ENCODE peak calls at places on chromosome 15, in six cellular contexts. L is psoas muscle; Z is colonic mucosa; C is CD8-positive, alpha-beta memory T cell; M is heart left ventricle; P is MM.1S. U is an unnamed sample.
A peak's percentile ranks its signal among the peaks of the same experiment; 100 is the strongest.

GRCh38 chr15:70741107-70741511 is 22.2 kb downstream of the UACA start:
- DNase-seq in L (peak; percentile 66), Z (peak; percentile 69), C (no peak), M (peak; percentile 75), P (no peak), U (no peak)

GRCh38 chr15:79209690-79210089 is 72.8 kb upstream of the ANKRD34C start:
- DNase-seq in L (no peak), Z (no peak), C (no peak), M (no peak), P (no peak), U (peak; percentile 14)

GRCh38 chr15:90201150-90201943 is at the start of gene SEMA4B:
- DNase-seq in L (peak; percentile 74), Z (peak; percentile 83), C (peak; percentile 71), M (peak; percentile 85), P (peak; percentile 76), U (peak; percentile 88)

GRCh38 chr15:83571820-83572707 is 81.9 kb upstream of the ADAMTSL3 start:
- DNase-seq in L (no peak), Z (no peak), C (no peak), M (no peak), P (peak; percentile 26), U (peak; percentile 75)

GRCh38 chr15:70199601-70200000 is 101.9 kb upstream of the TLE3 start:
- DNase-seq in L (no peak), Z (no peak), C (no peak), M (no peak), P (no peak), U (no peak)

GRCh38 chr15:46452297-46452820 is 817.5 kb downstream of the SQOR start:
- DNase-seq in L (no peak), Z (no peak), C (no peak), M (no peak), P (no peak), U (no peak)

GRCh38 chr15:32698773-32699390 is 18.9 kb upstream of the GREM1 start:
- DNase-seq in L (no peak), Z (no peak), C (no peak), M (no peak), P (no peak), U (no peak)

GRCh38 chr15:77473328-77473727 is 52.6 kb downstream of the HMG20A start:
- DNase-seq in L (no peak), Z (no peak), C (no peak), M (no peak), P (no peak), U (no peak)

GRCh38 chr15:36356978-36357582 is 222.3 kb upstream of the CDIN1 start:
- DNase-seq in L (no peak), Z (no peak), C (no peak), M (no peak), P (no peak), U (no peak)

GRCh38 chr15:77974416-77975331 is 102.8 kb downstream of the TBC1D2B start:
- DNase-seq in L (no peak), Z (peak; percentile 17), C (no peak), M (no peak), P (no peak), U (peak; percentile 8)

GRCh38 chr15:42503822-42504221 is 8.4 kb downstream of the SNAP23 start:
- DNase-seq in L (no peak), Z (no peak), C (no peak), M (no peak), P (no peak), U (no peak)
- H3K4me3 ChIP-seq in L (no peak overlapping the region), Z (no peak overlapping the region), C (no peak overlapping the region), M (no peak overlapping the region), P (no peak overlapping the region), U (no peak overlapping the region)

GRCh38 chr15:64859226-64859625 is 17.5 kb downstream of the PLEKHO2 start:
- DNase-seq in L (no peak), Z (no peak), C (no peak), M (no peak), P (no peak), U (no peak)

GRCh38 chr15:64864080-64864479 is 22.4 kb downstream of the PLEKHO2 start:
- DNase-seq in L (no peak), Z (no peak), C (no peak), M (no peak), P (no peak), U (no peak)

GRCh38 chr15:64858136-64858535 is 16.4 kb downstream of the PLEKHO2 start:
- DNase-seq in L (no peak), Z (no peak), C (no peak), M (no peak), P (no peak), U (no peak)

GRCh38 chr15:64861960-64862359 is 20.2 kb downstream of the PLEKHO2 start:
- DNase-seq in L (no peak), Z (no peak), C (no peak), M (no peak), P (no peak), U (no peak)

DNA sequence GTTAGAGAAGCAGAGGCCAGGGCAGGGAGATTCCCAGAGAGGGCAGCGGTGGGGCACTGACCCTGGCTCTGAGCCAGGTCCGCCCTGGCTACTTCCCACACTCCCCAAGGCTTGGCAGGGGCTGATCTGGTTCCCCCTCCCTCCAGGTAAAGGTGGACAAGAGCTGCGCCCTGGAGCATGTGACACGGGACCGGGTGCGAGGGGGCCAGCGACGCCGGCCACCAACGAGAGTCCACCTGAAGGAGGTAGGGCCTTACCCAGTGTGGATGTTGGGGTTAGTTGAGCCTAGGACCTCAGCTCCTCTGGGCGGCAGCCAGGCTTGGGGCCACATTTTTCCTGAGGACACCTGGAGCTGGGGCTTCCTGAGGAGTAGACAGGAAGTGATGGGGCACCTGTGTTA is 19.6 kb downstream of the PLEKHO2 start:
- DNase-seq in L (no peak), Z (no peak), C (no peak), M (no peak), P (no peak), U (no peak)
- H3K4me1 ChIP-seq in L (peaks cover 13% of the 10 kb centered on the region), Z (no peaks in the 10 kb centered on the region), C (peaks cover 17% of the 10 kb centered on the region), M (peaks cover 55% of the 10 kb centered on the region), P (no peaks in the 10 kb centered on the region), U (no peaks in the 10 kb centered on the region)

DNA sequence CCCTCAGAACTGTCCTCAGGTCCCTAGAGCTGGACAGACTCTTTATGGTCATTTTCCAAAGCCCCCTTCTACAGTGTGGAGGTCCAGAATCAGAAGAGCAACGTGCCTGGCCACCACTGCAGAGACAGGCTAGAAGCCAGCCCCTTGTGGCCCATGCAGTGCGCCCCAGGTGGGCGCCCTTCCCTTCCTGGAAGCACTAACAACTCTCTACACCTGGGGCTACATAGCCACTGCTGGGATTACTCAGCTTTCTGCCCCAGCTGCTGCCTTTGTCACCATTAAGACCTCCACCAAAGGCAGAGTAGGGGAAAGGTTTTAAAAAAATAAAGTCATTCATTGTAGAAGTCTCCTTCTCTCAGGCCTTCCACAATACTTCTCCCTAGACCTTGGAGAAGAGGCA is 2.3 kb downstream of the RASGRP1 start:
- DNase-seq in L (no peak), Z (no peak), C (peak; percentile 25), M (no peak), P (no peak), U (no peak)
- H3K27me3 ChIP-seq in L (peaks cover 29% of the 10 kb centered on the region), Z (peaks cover 14% of the 10 kb centered on the region), C (no peaks in the 10 kb centered on the region), M (peaks cover 20% of the 10 kb centered on the region), P (no peaks in the 10 kb centered on the region), U (no peaks in the 10 kb centered on the region)

DNA sequence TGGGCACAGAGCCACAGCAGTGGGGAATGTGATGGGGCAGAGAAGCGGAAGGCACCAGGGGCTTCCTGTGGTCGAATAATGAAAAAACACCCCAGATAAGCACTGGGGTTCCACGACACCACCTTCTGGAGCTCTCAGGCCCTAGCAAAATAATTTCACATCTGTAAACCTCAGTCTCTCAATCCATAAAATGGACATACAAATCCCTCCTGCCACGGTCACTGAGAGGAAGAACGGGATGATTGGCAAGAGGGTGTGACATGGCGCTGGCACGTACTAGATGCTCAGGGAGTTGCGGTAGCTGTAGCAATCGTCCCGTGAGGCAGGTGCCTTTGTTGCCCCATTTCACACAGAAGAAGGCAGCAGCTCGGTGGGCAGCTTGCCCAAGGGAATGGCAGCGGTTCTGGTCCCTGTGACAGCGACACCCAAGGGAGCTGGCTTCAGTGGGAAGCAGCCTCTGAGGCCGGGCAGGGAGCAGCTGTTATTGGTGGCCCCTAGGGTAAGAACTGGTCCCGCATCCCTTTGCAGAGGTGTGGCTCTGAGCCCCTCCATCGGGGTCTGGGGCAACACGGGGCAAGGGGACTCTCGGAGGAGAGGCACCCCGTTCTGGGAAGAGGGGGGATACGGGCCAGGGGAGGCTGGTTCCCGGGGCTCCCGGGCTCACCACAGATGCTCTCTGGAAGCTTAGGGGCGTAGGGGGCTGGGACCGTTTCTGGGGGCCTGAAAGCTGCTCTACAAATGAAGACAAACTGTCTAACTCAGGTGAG is 114.0 kb upstream of the ALDH1A3 start:
- DNase-seq in L (no peak), Z (no peak), C (no peak), M (no peak), P (no peak), U (no peak)
- H3K4me3 ChIP-seq in L (no peak overlapping the region), Z (no peak overlapping the region), C (no peak overlapping the region), M (no peak overlapping the region), P (no peak overlapping the region), U (no peak overlapping the region)

GRCh38 chr15:57505949-57506391 is 85.7 kb upstream of the MYZAP start:
- DNase-seq in L (no peak), Z (peak; percentile 82), C (no peak), M (peak; percentile 66), P (no peak), U (no peak)

GRCh38 chr15:57504599-57504940 is 87.1 kb upstream of the MYZAP start:
- DNase-seq in L (no peak), Z (no peak), C (no peak), M (no peak), P (no peak), U (no peak)

GRCh38 chr15:57503911-57504598 is 87.6 kb upstream of the MYZAP start:
- DNase-seq in L (no peak), Z (no peak), C (no peak), M (no peak), P (no peak), U (no peak)

GRCh38 chr15:57506422-57506821 is 85.3 kb upstream of the MYZAP start:
- DNase-seq in L (no peak), Z (peak; percentile 44), C (no peak), M (no peak), P (no peak), U (peak; percentile 29)

DNA sequence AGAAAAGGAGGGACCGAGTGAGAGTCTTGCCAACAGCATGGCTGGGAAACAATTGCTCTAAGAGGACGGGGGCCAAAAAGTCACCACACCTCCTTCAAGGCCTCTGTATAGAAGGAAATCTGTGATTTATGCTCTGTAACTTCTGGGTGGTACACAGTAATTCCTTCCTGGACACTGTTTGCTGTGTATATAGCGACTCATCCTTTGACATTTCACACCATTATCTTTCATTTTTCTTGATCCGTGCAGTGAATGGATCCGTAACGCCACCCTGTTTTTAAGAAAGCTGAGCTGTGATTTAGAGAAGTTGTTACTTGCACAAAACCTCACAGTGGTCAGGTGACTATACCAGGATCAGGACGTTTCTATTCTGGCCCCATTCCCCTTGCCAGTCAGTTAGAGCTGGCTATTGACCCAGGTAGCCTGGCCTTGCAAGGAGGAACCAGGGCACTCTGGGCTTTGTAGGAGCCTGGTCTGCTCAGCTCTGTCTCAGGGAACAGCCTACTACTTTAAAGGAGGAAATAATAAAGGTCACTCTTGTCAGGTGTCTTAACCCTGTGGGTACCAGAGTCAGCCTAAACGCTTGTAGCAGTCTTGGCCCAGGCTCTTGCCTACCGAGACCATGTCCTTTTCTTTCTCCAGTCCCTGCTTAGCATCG is 86.5 kb upstream of the MYZAP start:
- DNase-seq in L (no peak), Z (peak; percentile 36), C (no peak), M (no peak), P (no peak), U (no peak)
- H3K4me1 ChIP-seq in L (no peaks in the 10 kb centered on the region), Z (peaks cover 12% of the 10 kb centered on the region), C (no peaks in the 10 kb centered on the region), M (peaks cover 57% of the 10 kb centered on the region), P (no peaks in the 10 kb centered on the region), U (no peaks in the 10 kb centered on the region)

GRCh38 chr15:101324513-101325177 is 29.6 kb upstream of the SNRPA1 start:
- DNase-seq in L (no peak), Z (peak; percentile 59), C (no peak), M (no peak), P (no peak), U (no peak)
- H3K27me3 ChIP-seq in L (no peaks in the 10 kb centered on the region), Z (no peaks in the 10 kb centered on the region), C (no peaks in the 10 kb centered on the region), M (no peaks in the 10 kb centered on the region), P (peaks cover 79% of the 10 kb centered on the region), U (no peaks in the 10 kb centered on the region)

U was measured in HAP-1.